ENCODE peak calls at places on chromosomes 2 and 18, in nine cellular contexts. P, Q, T, H, O, C, M, J and A are unnamed samples.
A peak's percentile ranks its signal among the peaks of the same experiment; 100 is the strongest.

GRCh38 chr2:237691200-237691907 is 64.0 kb downstream of the LRRFIP1 start:
- DNase-seq in O (peak; percentile 62), T (no peak), H (no peak), Q (peak; percentile 83), P (no peak), J (no peak), M (peak; percentile 38), C (no peak), A (no peak)

GRCh38 chr2:204108301-204108700 is 171.7 kb downstream of the ICOS start:
- DNase-seq in J (no peak), M (peak; percentile 6), O (peak; percentile 49), H (no peak), P (no peak), T (peak; percentile 38), C (peak; percentile 3), Q (peak; percentile 80), A (no peak)

GRCh38 chr2:20062615-20063545 is 11.5 kb upstream of the LAPTM4A start:
- DNase-seq in T (no peak), O (no peak), Q (no peak), H (no peak), J (peak; percentile 76), C (no peak), P (no peak), M (no peak), A (no peak)

GRCh38 chr2:214569419-214570035 is 158.7 kb downstream of the VWC2L start:
- DNase-seq in O (no peak), C (no peak), H (peak; percentile 22), J (no peak), Q (no peak), T (no peak), P (no peak), M (no peak), A (no peak)

GRCh38 chr2:42809876-42810125 is 17.4 kb upstream of the HAAO start:
- DNase-seq in C (peak; percentile 52), M (peak; percentile 87), O (peak; percentile 85), J (peak; percentile 86), Q (peak; percentile 91), T (peak; percentile 88), P (peak; percentile 84), H (peak; percentile 63), A (peak; percentile 94)

GRCh38 chr2:218567797-218568189 is 358 bp downstream of the USP37 start:
- DNase-seq in M (no peak), O (no peak), P (no peak), Q (no peak), T (no peak), J (no peak), C (no peak), H (no peak), A (no peak)

GRCh38 chr2:177738461-177739234 is 333.9 kb downstream of the PDE11A start:
- DNase-seq in H (no peak), Q (no peak), C (no peak), M (no peak), P (no peak), J (no peak), T (no peak), O (no peak), A (no peak)

GRCh38 chr2:219308142-219309093 is 783 bp downstream of the PTPRN start:
- DNase-seq in O (peak; percentile 44), H (peak; percentile 46), J (no peak), Q (peak; percentile 97), C (peak; percentile 29), M (peak; percentile 68), P (peak; percentile 52), T (peak; percentile 59), A (no peak)

GRCh38 chr18:48790226-48790863 is 160.4 kb downstream of the SMAD7 start:
- DNase-seq in P (peak; percentile 34), Q (peak; percentile 28), T (no peak), C (peak; percentile 47), J (peak; percentile 92), H (no peak), O (no peak), M (no peak), A (peak; percentile 91)

GRCh38 chr2:43110442-43110871 is 115.9 kb downstream of the ZFP36L2 start:
- DNase-seq in Q (peak; percentile 42), M (peak; percentile 69), J (no peak), P (no peak), O (no peak), C (no peak), H (no peak), T (no peak), A (no peak)

GRCh38 chr2:3398837-3399236 is 19.3 kb downstream of the TRAPPC12 start:
- DNase-seq in O (no peak), P (no peak), H (no peak), C (no peak), T (no peak), M (no peak), Q (no peak), J (no peak), A (no peak)
- TF ChIP-seq CTCF in O (no peak), P (no peak), H (no peak), C (no peak), T (peak; percentile 14), M (no peak), Q (peak; percentile 47), J (no peak), A (no peak)

DNA sequence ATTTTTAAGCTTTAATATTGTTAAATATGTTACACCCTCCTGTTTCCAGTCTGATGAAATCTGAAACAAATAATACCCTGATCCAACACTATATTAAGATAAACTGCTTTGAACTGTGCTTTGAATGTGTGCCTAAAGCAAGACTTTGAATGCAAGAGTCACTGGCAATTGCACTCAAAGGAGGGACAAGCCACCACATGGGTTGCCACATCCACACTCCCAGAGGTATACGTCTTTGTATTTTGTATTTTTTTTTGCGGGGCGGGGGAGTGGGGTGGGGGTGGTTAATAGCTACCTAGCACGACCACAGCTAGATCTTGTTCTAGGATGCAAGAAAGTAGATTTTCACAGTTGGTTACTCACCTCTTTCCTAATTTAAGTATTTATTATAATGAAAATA is 1.8 kb upstream of the ZEB2 start:
- DNase-seq in C (no peak), M (no peak), O (no peak), T (no peak), Q (no peak), H (no peak), J (peak; percentile 43), P (no peak), A (no peak)
- H3K27ac ChIP-seq in C (no peak overlapping the region), M (no peak overlapping the region), O (no peak overlapping the region), T (no peak overlapping the region), Q (no peak overlapping the region), H (no peak overlapping the region), J (peak overlapping the region; percentile 97), P (peak overlapping the region; percentile 90), A (peak overlapping the region; percentile 93)

DNA sequence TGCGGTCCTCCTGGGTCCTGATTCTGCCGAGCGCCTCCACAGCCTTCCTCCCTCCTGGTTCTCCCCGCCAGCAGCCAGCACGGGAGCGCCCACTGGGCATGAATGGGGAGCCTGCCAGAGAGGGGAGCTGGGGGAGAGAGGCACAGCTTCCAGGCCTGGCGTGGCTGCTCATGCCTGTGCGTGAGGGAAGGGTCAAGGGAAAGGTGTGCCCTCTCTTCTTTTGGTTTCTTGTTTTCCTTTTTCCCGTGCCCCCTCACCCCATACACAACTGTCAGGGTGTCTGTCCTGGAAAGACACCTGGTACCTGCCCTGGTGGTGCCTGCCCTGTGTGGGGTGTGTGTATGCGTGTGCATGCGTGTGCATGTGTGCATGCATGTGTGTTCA is 4.7 kb upstream of the NEURL3 start:
- DNase-seq in J (no peak), C (no peak), H (no peak), P (no peak), Q (no peak), T (no peak), O (no peak), M (no peak), A (peak; percentile 68)
- H3K4me3 ChIP-seq in J (no peak overlapping the region), C (no peak overlapping the region), H (no peak overlapping the region), P (no peak overlapping the region), Q (no peak overlapping the region), T (no peak overlapping the region), O (no peak overlapping the region), M (no peak overlapping the region), A (no peak overlapping the region)

GRCh38 chr2:197034969-197035368 is 108.5 kb upstream of the PGAP1 start:
- DNase-seq in M (no peak), P (no peak), C (no peak), O (no peak), H (no peak), J (no peak), T (no peak), Q (no peak), A (no peak)

GRCh38 chr2:197034292-197034691 is 107.8 kb upstream of the PGAP1 start:
- DNase-seq in M (no peak), J (no peak), Q (no peak), T (no peak), P (no peak), O (no peak), C (no peak), H (no peak), A (no peak)

GRCh38 chr2:197033222-197033621 is 106.7 kb upstream of the PGAP1 start:
- DNase-seq in M (no peak), P (no peak), T (no peak), Q (no peak), H (no peak), O (no peak), C (no peak), J (no peak), A (no peak)

GRCh38 chr2:197042613-197043248 is 116.2 kb upstream of the PGAP1 start:
- DNase-seq in C (no peak), O (no peak), P (no peak), J (no peak), Q (no peak), M (no peak), T (no peak), H (no peak), A (no peak)

DNA sequence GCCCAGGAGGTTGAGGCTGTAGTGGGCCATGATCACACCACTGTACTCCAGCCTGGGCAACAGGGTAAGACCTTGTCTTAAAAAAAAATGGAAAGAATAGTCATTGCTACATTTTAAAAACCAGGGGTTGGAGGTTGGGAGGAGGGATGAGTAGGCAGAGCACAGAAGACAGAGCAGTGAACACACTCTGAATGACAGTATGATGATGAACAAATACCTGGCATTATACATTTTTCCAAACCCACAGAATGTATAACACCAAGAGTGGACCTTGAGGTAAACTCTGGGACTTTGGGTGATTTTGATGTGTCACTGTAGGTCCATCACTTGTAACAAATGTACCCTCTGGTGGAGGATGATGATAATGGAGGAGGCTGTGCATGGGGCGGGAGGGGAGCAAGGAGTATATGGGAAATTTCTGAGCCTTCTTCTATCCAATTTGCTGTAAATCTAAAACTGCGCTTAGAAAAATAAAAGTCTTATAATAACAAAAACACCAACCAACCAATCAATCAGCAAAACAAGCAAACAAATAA is 111.4 kb upstream of the PGAP1 start:
- DNase-seq in O (no peak), J (no peak), M (peak; percentile 12), Q (no peak), T (no peak), P (no peak), C (no peak), H (peak; percentile 39), A (no peak)
- TF ChIP-seq CTCF in O (no peak), J (no peak), M (no peak), Q (peak; percentile 60), T (no peak), P (no peak), C (no peak), H (no peak), A (no peak)

GRCh38 chr18:13551305-13551603 is 175.1 kb downstream of the FAM210A start:
- DNase-seq in Q (peak; percentile 22), O (no peak), T (no peak), M (no peak), H (no peak), P (no peak), J (no peak), C (no peak), A (peak; percentile 64)
- H3K27ac ChIP-seq in Q (no peak overlapping the region), O (no peak overlapping the region), T (no peak overlapping the region), M (no peak overlapping the region), H (no peak overlapping the region), P (no peak overlapping the region), J (no peak overlapping the region), C (no peak overlapping the region), A (no peak overlapping the region)

GRCh38 chr2:187461294-187462261 is 13.5 kb upstream of the CALCRL start:
- DNase-seq in J (no peak), P (no peak), T (no peak), O (no peak), M (no peak), C (no peak), Q (peak; percentile 86), H (no peak), A (no peak)
- H3K4me3 ChIP-seq in J (no peak overlapping the region), P (peak overlapping the region; percentile 37), T (no peak overlapping the region), O (no peak overlapping the region), M (no peak overlapping the region), C (no peak overlapping the region), Q (no peak overlapping the region), H (no peak overlapping the region), A (peak overlapping the region; percentile 56)